ENCODE peak calls at places on chromosomes 1 and 21, in nine cellular contexts. G is tibial artery, Z is hepatocyte, B is H9, K is lower lobe of right lung, Q is RWPE1, E is transverse colon, R is aorta, X is adrenal gland. Y is an unnamed sample.

GRCh38 chr1:119742193-119742592 is 26.5 kb downstream of the HMGCS2 start:
- DNase-seq in R (peak), K (no peak), B (no peak), G (no peak), X (no peak), E (no peak), Z (no peak), Q (peak), Y (no peak)

GRCh38 chr1:6577831-6578525 is 1.8 kb upstream of the ZBTB48 start:
- DNase-seq in X (no peak), B (no peak), Q (no peak), K (no peak), Z (no peak), E (no peak), G (no peak), R (no peak), Y (no peak)

GRCh38 chr1:86913399-86913895 is 479 bp downstream of the SELENOF start:
- DNase-seq in X (no peak), R (no peak), G (no peak), Z (peak), Q (no peak), E (peak), K (no peak), B (no peak), Y (no peak)

GRCh38 chr1:187396226-187396625 is 567.5 kb downstream of the PLA2G4A start:
- DNase-seq in X (no peak), K (no peak), Q (no peak), E (no peak), G (no peak), R (no peak), B (no peak), Z (peak), Y (no peak)

GRCh38 chr1:109040627-109041613 is 982 bp downstream of the WDR47 start:
- DNase-seq in Z (peak), B (peak), K (peak), R (peak), X (no peak), G (no peak), Q (peak), E (peak), Y (no peak)

GRCh38 chr1:15722411-15722810 is 13.6 kb upstream of the SLC25A34 start:
- DNase-seq in B (no peak), K (no peak), X (no peak), G (no peak), E (no peak), Q (no peak), R (no peak), Z (no peak), Y (no peak)

GRCh38 chr1:17485280-17485679 is 45.8 kb upstream of the RCC2 start:
- DNase-seq in K (no peak), G (no peak), Q (peak), E (no peak), Z (no peak), R (no peak), X (no peak), B (peak), Y (no peak)

GRCh38 chr1:40944326-40944725 is 35.2 kb upstream of the CTPS1 start:
- DNase-seq in E (peak), G (peak), X (peak), B (no peak), Z (no peak), R (no peak), Q (peak), K (no peak), Y (peak)

GRCh38 chr1:67713071-67713806 is 28.2 kb downstream of the GADD45A start:
- DNase-seq in Z (peak), B (no peak), E (peak), G (no peak), X (no peak), K (no peak), Q (peak), R (no peak), Y (no peak)

GRCh38 chr1:222028151-222028550 is 286.3 kb upstream of the DUSP10 start:
- DNase-seq in E (no peak), R (no peak), X (no peak), G (no peak), Q (no peak), B (no peak), K (no peak), Z (no peak), Y (no peak)

GRCh38 chr1:28190337-28190979 is 14.0 kb upstream of the PTAFR start:
- DNase-seq in Q (no peak), R (no peak), B (no peak), G (no peak), E (no peak), X (peak), Z (no peak), K (no peak), Y (no peak)

GRCh38 chr1:218686258-218686657 is 341.1 kb downstream of the TGFB2 start:
- DNase-seq in R (no peak), X (no peak), Z (no peak), K (no peak), Q (no peak), E (no peak), G (no peak), B (no peak), Y (no peak)

GRCh38 chr1:212791261-212791675 is 309 bp downstream of the NSL1 start:
- DNase-seq in Z (no peak), Q (peak), B (no peak), K (no peak), X (no peak), R (no peak), G (no peak), E (no peak), Y (peak)

GRCh38 chr21:37509802-37510393 is 143.3 kb downstream of the DYRK1A start:
- DNase-seq in E (no peak), Z (peak), X (peak), K (no peak), G (no peak), Q (no peak), R (no peak), B (no peak), Y (no peak)

GRCh38 chr1:55980574-55980973 is 598.8 kb downstream of the PLPP3 start:
- DNase-seq in Z (no peak), G (no peak), B (no peak), E (no peak), X (no peak), R (no peak), Q (no peak), K (no peak), Y (no peak)

GRCh38 chr1:60874703-60875102 is 207.7 kb upstream of the NFIA start:
- DNase-seq in G (no peak), R (peak), B (no peak), K (no peak), X (no peak), Z (peak), Q (peak), E (no peak), Y (peak)

GRCh38 chr21:25569084-25569483 is 38.2 kb downstream of the MRPL39 start:
- DNase-seq in E (no peak), G (no peak), Z (no peak), X (no peak), K (no peak), Q (no peak), R (no peak), B (no peak), Y (no peak)

GRCh38 chr1:186225089-186225488 is 150.0 kb downstream of the TPR start:
- DNase-seq in Z (peak), R (no peak), Q (no peak), K (no peak), X (no peak), E (no peak), G (no peak), B (no peak), Y (no peak)

GRCh38 chr1:244807138-244807537 is 28.3 kb upstream of the COX20 start:
- DNase-seq in G (no peak), Z (no peak), K (no peak), Q (no peak), X (no peak), B (no peak), E (no peak), R (no peak), Y (no peak)

GRCh38 chr1:167288390-167289062 is 67.8 kb downstream of the POU2F1 start:
- DNase-seq in X (no peak), R (no peak), Z (no peak), B (no peak), G (no peak), E (no peak), Q (no peak), K (no peak), Y (no peak)

GRCh38 chr1:201085902-201086735 is 26.1 kb downstream of the CACNA1S start:
- DNase-seq in E (peak), B (peak), R (peak), K (peak), X (peak), Q (peak), G (no peak), Z (peak), Y (no peak)

GRCh38 chr1:31370021-31370420 is 2.9 kb downstream of the FABP3 start:
- DNase-seq in Q (no peak), Z (no peak), K (no peak), R (no peak), E (no peak), B (no peak), X (no peak), G (no peak), Y (no peak)

GRCh38 chr1:84755216-84755615 is 65.0 kb upstream of the SSX2IP start:
- DNase-seq in B (no peak), E (no peak), Z (no peak), R (no peak), Q (no peak), X (no peak), K (no peak), G (no peak), Y (no peak)
- H3K27ac ChIP-seq in B (no peak), E (no peak), Z (no peak), R (no peak), Q (no peak), X (no peak), K (no peak), G (no peak), Y (no peak)

DNA sequence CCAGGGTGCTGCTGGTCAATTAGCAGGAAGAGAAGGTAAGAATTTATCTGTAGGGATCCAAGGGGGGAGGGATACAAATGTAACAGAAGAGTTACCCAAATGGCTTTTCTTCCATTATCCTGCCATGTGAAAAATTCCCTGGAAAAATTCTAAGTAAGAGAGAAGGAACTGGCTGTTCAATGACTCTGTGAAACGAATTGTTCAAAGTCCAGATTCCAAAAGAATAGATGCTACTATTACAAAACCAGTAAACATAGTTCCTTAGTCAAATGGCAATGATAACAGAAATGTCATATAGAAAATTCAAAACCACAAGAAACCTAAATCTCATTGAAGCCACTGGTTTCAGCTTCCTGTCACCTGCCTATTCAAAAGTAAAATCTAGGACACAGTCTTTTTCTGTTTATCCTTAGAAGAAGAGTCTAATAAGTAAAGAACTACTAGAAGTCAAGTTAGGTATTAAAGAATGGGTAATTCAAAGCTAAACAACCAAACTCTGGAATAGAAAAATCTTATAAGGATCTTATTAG is 102.6 kb downstream of the ZNF644 start:
- DNase-seq in R (no peak), Z (no peak), B (no peak), K (no peak), G (no peak), E (no peak), Q (no peak), X (no peak), Y (no peak)
- H3K27ac ChIP-seq in R (no peak), Z (no peak), B (no peak), K (no peak), G (no peak), E (no peak), Q (no peak), X (no peak), Y (no peak)

DNA sequence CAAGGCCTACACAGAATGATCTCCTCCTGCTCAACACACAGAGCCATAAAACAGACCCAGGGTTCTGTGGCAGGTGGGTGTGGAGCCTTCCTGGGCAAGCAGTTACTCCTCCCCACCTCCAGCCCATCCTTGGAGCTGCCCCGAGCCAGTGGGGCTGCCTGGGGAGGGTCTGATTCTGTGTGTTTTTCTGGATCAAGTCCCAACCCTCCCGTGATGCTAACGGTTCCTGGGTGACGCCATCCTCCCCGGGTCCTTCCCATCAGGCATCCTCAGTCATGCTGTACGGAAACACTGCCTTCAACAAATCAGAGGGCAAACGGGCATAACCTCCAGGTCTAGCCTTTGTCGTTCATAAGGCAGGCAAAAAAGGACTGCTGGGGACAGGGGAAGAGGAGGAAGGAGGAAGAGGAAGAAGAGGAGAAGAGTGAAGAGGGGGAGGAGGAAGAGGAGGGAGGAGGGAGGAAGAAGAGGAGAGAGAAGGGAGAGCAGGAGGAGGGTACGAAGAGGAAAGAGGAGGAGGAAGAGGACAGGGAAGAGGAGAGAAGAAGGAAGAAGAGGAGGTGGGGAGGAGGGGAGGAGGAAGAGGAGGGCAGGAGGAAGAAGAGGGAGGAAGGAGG is 84.5 kb downstream of the ITPKB start:
- DNase-seq in K (peak), G (no peak), Q (no peak), E (no peak), R (peak), Z (no peak), X (no peak), B (no peak), Y (no peak)
- H3K27ac ChIP-seq in K (peak), G (no peak), Q (no peak), E (no peak), R (no peak), Z (peak), X (peak), B (peak), Y (no peak)

GRCh38 chr1:230922620-230923019 is 54.3 kb upstream of the C1orf198 start:
- DNase-seq in X (no peak), K (no peak), B (no peak), Z (no peak), E (no peak), R (no peak), G (no peak), Q (no peak), Y (no peak)
- H3K27ac ChIP-seq in X (no peak), K (no peak), B (no peak), Z (no peak), E (no peak), R (no peak), G (no peak), Q (no peak), Y (no peak)

GRCh38 chr1:227885135-227885647 is 62.5 kb downstream of the WNT9A start:
- DNase-seq in K (peak), Q (no peak), X (peak), E (no peak), B (no peak), G (peak), R (peak), Z (peak), Y (no peak)
- H3K27ac ChIP-seq in K (no peak), Q (peak), X (peak), E (peak), B (no peak), G (no peak), R (no peak), Z (peak), Y (peak)

GRCh38 chr1:97918961-97919360 is 1.9 kb downstream of the DPYD start:
- DNase-seq in X (no peak), R (no peak), Z (no peak), B (no peak), K (no peak), E (no peak), G (no peak), Q (no peak), Y (no peak)
- H3K27ac ChIP-seq in X (peak), R (no peak), Z (no peak), B (no peak), K (peak), E (no peak), G (peak), Q (no peak), Y (no peak)

GRCh38 chr1:227729144-227729880 is 5.8 kb downstream of the JMJD4 start:
- DNase-seq in R (no peak), E (no peak), G (no peak), Z (no peak), K (no peak), X (peak), B (peak), Q (no peak), Y (no peak)
- H3K27ac ChIP-seq in R (peak), E (peak), G (peak), Z (peak), K (peak), X (peak), B (no peak), Q (peak), Y (no peak)

DNA sequence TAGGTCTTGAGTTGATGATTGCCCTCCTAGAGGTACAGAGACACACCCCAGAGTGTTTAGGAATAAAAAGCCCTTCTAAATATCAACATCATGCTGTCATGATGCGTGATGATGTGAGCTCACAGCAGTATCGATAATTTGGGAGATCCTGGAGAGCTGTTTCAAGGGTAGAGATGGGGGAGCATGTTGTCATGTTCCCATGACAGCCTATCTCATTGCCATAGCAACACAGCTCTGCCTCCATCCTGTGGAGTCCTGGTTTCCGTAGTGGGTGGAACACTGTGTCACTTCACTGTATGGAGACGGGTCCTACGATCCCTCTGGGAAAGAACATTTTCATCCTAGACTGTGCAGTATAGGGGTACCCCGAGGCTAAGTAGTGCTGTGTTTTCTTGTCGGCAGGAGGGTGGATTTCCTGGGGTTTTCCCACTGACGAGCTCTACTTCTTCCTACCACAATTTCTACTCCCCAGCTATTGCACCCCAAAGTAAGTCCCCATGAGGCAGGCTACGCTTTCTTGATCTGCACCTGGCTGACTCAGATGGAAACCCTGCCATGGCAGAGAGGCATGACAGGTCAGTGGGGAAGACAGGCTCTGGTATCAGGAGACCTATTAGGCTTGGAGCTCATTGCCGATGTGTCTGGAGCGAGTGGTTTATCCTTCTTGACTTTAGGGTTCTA is 7.2 kb downstream of the KISS1 start:
- DNase-seq in Q (no peak), X (no peak), E (no peak), Z (no peak), K (no peak), R (no peak), G (no peak), B (no peak), Y (no peak)
- H3K27ac ChIP-seq in Q (no peak), X (no peak), E (no peak), Z (no peak), K (no peak), R (no peak), G (no peak), B (no peak), Y (no peak)

GRCh38 chr1:204363335-204364114 is 3.8 kb upstream of the PLEKHA6 start:
- DNase-seq in Q (peak), R (peak), X (peak), K (peak), B (peak), Z (peak), G (peak), E (peak), Y (no peak)

GRCh38 chr1:204361341-204361771 is 1.6 kb upstream of the PLEKHA6 start:
- DNase-seq in X (no peak), R (no peak), Q (no peak), G (no peak), E (no peak), B (no peak), K (no peak), Z (no peak), Y (no peak)

GRCh38 chr1:204361781-204362180 is 2.1 kb upstream of the PLEKHA6 start:
- DNase-seq in Z (no peak), R (no peak), G (no peak), E (no peak), K (no peak), B (no peak), X (no peak), Q (no peak), Y (no peak)

GRCh38 chr1:204360314-204360713 is 585 bp upstream of the PLEKHA6 start:
- DNase-seq in G (no peak), E (no peak), Z (no peak), B (no peak), X (no peak), Q (no peak), K (no peak), R (no peak), Y (no peak)

DNA sequence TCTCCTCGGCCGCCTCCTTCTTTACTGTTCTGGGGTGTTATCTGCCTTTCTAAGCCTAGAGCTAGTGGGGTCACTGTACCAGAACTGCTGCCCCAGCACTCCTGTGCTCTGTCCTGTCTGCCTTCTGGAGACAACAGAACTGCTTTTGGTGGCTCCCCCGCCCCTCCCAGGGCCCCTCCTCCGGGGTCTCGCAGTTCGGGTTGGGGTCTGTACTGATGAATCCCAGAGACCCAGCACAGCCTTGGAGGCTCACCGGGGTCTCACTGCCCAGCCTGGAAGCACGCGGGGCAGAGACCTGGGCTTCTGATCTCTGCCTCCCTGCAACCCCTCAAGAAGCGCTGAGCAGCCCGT is 3.2 kb upstream of the PLEKHA6 start:
- DNase-seq in E (no peak), K (no peak), Q (no peak), G (no peak), R (no peak), X (no peak), B (no peak), Z (no peak), Y (no peak)
- H3K27ac ChIP-seq in E (peak), K (peak), Q (peak), G (peak), R (no peak), X (peak), B (no peak), Z (peak), Y (no peak)

GRCh38 chr1:178450871-178451270 is 45.9 kb downstream of the CLEC20A start:
- DNase-seq in X (no peak), Q (no peak), K (no peak), B (no peak), E (no peak), G (no peak), R (no peak), Z (no peak), Y (no peak)
- H3K27ac ChIP-seq in X (no peak), Q (no peak), K (no peak), B (no peak), E (no peak), G (no peak), R (no peak), Z (no peak), Y (no peak)